ENCODE peak calls at places on chromosomes 13 and 19, in nine cellular contexts. One of them, this sample, is unnamed.

GRCh38 chr19:43624933-43625332 is 5.5 kb upstream of the ZNF428 start:
- DNase-seq in vagina: no peak
- DNase-seq in upper lobe of left lung: peak; percentile 66
- DNase-seq in esophagus muscularis mucosa: no peak
- DNase-seq in heart left ventricle: no peak
- DNase-seq in IMR-90: peak; percentile 8
- DNase-seq in uterus: no peak
- DNase-seq in gastrocnemius medialis: no peak
- DNase-seq in stomach: peak; percentile 70
- DNase-seq in this sample: peak; percentile 58

GRCh38 chr13:97975280-97975850 is 21.9 kb downstream of the IPO5 start:
- DNase-seq in IMR-90: no peak
- DNase-seq in esophagus muscularis mucosa: no peak
- DNase-seq in gastrocnemius medialis: no peak
- DNase-seq in uterus: no peak
- DNase-seq in upper lobe of left lung: no peak
- DNase-seq in heart left ventricle: no peak
- DNase-seq in vagina: no peak
- DNase-seq in stomach: no peak
- DNase-seq in this sample: no peak

GRCh38 chr13:72562686-72563085 is 164.7 kb downstream of the MZT1 start:
- DNase-seq in gastrocnemius medialis: no peak
- DNase-seq in upper lobe of left lung: no peak
- DNase-seq in heart left ventricle: no peak
- DNase-seq in uterus: no peak
- DNase-seq in esophagus muscularis mucosa: no peak
- DNase-seq in vagina: no peak
- DNase-seq in IMR-90: no peak
- DNase-seq in stomach: no peak
- DNase-seq in this sample: no peak

GRCh38 chr19:16522559-16523377 is 19.5 kb downstream of the CHERP start:
- DNase-seq in stomach: no peak
- DNase-seq in upper lobe of left lung: no peak
- DNase-seq in heart left ventricle: no peak
- DNase-seq in esophagus muscularis mucosa: no peak
- DNase-seq in uterus: no peak
- DNase-seq in vagina: no peak
- DNase-seq in gastrocnemius medialis: no peak
- DNase-seq in IMR-90: no peak
- DNase-seq in this sample: no peak

GRCh38 chr13:69092615-69093322 is 1014.9 kb upstream of the ATXN8OS start:
- DNase-seq in upper lobe of left lung: no peak
- DNase-seq in vagina: no peak
- DNase-seq in gastrocnemius medialis: no peak
- DNase-seq in esophagus muscularis mucosa: no peak
- DNase-seq in stomach: no peak
- DNase-seq in uterus: no peak
- DNase-seq in IMR-90: no peak
- DNase-seq in heart left ventricle: no peak
- DNase-seq in this sample: no peak

GRCh38 chr13:31209172-31209818 is 9.5 kb downstream of the B3GLCT start:
- DNase-seq in upper lobe of left lung: no peak
- DNase-seq in stomach: peak; percentile 43
- DNase-seq in vagina: no peak
- DNase-seq in IMR-90: peak; percentile 36
- DNase-seq in heart left ventricle: peak; percentile 86
- DNase-seq in esophagus muscularis mucosa: peak; percentile 92
- DNase-seq in uterus: peak; percentile 69
- DNase-seq in gastrocnemius medialis: peak; percentile 17
- DNase-seq in this sample: peak; percentile 18

GRCh38 chr19:3146677-3147100 is 10.9 kb downstream of the GNA15 start:
- DNase-seq in gastrocnemius medialis: no peak
- DNase-seq in uterus: no peak
- DNase-seq in upper lobe of left lung: peak; percentile 62
- DNase-seq in heart left ventricle: no peak
- DNase-seq in stomach: no peak
- DNase-seq in IMR-90: no peak
- DNase-seq in vagina: no peak
- DNase-seq in esophagus muscularis mucosa: no peak
- DNase-seq in this sample: no peak

GRCh38 chr19:54502518-54503048 is at the start of gene LAIR2:
- DNase-seq in upper lobe of left lung: no peak
- DNase-seq in heart left ventricle: no peak
- DNase-seq in esophagus muscularis mucosa: no peak
- DNase-seq in vagina: no peak
- DNase-seq in uterus: no peak
- DNase-seq in IMR-90: no peak
- DNase-seq in stomach: no peak
- DNase-seq in gastrocnemius medialis: no peak
- DNase-seq in this sample: no peak

GRCh38 chr13:77928909-77929308 is 10.3 kb upstream of the EDNRB start:
- DNase-seq in IMR-90: no peak
- DNase-seq in stomach: no peak
- DNase-seq in upper lobe of left lung: no peak
- DNase-seq in gastrocnemius medialis: no peak
- DNase-seq in esophagus muscularis mucosa: no peak
- DNase-seq in vagina: no peak
- DNase-seq in heart left ventricle: no peak
- DNase-seq in uterus: no peak
- DNase-seq in this sample: no peak

GRCh38 chr13:99721606-99722384 is 220.5 kb downstream of the TM9SF2 start:
- DNase-seq in vagina: no peak
- DNase-seq in heart left ventricle: no peak
- DNase-seq in stomach: no peak
- DNase-seq in gastrocnemius medialis: no peak
- DNase-seq in esophagus muscularis mucosa: no peak
- DNase-seq in uterus: no peak
- DNase-seq in upper lobe of left lung: no peak
- DNase-seq in IMR-90: no peak
- DNase-seq in this sample: no peak

GRCh38 chr13:48437381-48437780 is 24.5 kb upstream of the LPAR6 start:
- DNase-seq in esophagus muscularis mucosa: no peak
- DNase-seq in gastrocnemius medialis: no peak
- DNase-seq in stomach: peak; percentile 67
- DNase-seq in upper lobe of left lung: no peak
- DNase-seq in IMR-90: peak; percentile 45
- DNase-seq in heart left ventricle: peak; percentile 78
- DNase-seq in vagina: no peak
- DNase-seq in uterus: peak; percentile 50
- DNase-seq in this sample: no peak

GRCh38 chr19:55641376-55642152 is 762 bp downstream of the ZNF580 start:
- DNase-seq in uterus: no peak
- DNase-seq in IMR-90: peak; percentile 18
- DNase-seq in stomach: no peak
- DNase-seq in gastrocnemius medialis: no peak
- DNase-seq in vagina: no peak
- DNase-seq in heart left ventricle: no peak
- DNase-seq in esophagus muscularis mucosa: no peak
- DNase-seq in upper lobe of left lung: no peak
- DNase-seq in this sample: no peak

GRCh38 chr19:55638864-55639359 is 1.9 kb upstream of the ZNF580 start:
- DNase-seq in uterus: no peak
- DNase-seq in stomach: no peak
- DNase-seq in esophagus muscularis mucosa: no peak
- DNase-seq in upper lobe of left lung: no peak
- DNase-seq in vagina: no peak
- DNase-seq in gastrocnemius medialis: no peak
- DNase-seq in IMR-90: peak; percentile 21
- DNase-seq in heart left ventricle: no peak
- DNase-seq in this sample: no peak

GRCh38 chr19:55642153-55643002 is 1.1 kb upstream of the ZNF581 start:
- DNase-seq in heart left ventricle: no peak
- DNase-seq in gastrocnemius medialis: no peak
- DNase-seq in IMR-90: no peak
- DNase-seq in uterus: no peak
- DNase-seq in esophagus muscularis mucosa: no peak
- DNase-seq in stomach: peak; percentile 39
- DNase-seq in vagina: no peak
- DNase-seq in upper lobe of left lung: no peak
- DNase-seq in this sample: no peak

GRCh38 chr19:55640043-55640576 is 692 bp upstream of the ZNF580 start:
- DNase-seq in uterus: no peak
- DNase-seq in stomach: peak; percentile 71
- DNase-seq in gastrocnemius medialis: peak; percentile 33
- DNase-seq in esophagus muscularis mucosa: no peak
- DNase-seq in IMR-90: peak; percentile 68
- DNase-seq in upper lobe of left lung: peak; percentile 78
- DNase-seq in heart left ventricle: peak; percentile 69
- DNase-seq in vagina: no peak
- DNase-seq in this sample: no peak

DNA sequence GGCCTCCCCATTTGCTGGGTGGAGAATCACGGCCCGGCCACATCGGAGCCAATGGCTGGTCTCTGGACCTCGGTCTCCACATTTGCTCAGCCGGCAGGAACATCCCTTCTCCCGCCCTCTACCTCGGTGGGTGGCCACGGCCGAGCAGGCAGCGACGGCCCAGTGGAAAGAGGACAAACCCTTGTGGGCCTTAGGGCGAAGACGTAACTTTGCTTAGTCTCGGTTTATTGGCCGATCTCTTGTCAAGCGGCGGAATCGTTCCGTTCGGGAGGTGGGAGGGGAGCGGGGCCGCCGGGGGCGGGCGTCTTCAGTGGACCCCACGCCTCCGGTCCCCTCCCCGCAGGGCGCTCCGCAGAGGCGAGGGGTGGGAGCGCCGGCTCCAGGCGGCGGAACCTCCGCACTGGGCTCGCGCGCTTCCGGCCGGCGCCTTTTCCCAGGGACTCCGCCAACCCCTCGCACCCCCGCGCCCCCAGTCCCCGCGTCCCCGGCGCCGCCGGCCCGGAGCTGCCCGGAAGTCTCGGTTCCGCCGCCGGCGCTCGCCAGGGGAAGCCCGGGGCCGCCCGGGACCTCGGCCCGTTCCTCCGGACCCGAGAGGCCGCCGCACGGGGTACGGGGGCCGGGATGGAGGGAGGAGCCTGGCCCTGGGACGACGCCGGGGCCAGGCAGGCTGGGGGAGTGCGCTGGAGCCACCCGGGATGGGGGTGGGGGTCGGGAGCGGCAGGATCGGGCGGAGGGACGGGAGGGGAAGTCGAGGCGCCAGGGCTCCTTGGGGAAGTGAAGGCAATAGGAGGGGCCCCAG is at the start of gene ZNF580:
- DNase-seq in upper lobe of left lung: peak; percentile 53
- DNase-seq in uterus: no peak
- DNase-seq in gastrocnemius medialis: no peak
- DNase-seq in heart left ventricle: peak; percentile 73
- DNase-seq in vagina: no peak
- DNase-seq in IMR-90: peak; percentile 78
- DNase-seq in stomach: peak; percentile 63
- DNase-seq in esophagus muscularis mucosa: no peak
- DNase-seq in this sample: peak; percentile 63
- H3K27ac ChIP-seq in upper lobe of left lung: peak within 1 kb of the TSS; percentile 94
- H3K27ac ChIP-seq in uterus: peak within 1 kb of the TSS; percentile 88
- H3K27ac ChIP-seq in gastrocnemius medialis: peak within 1 kb of the TSS; percentile 98
- H3K27ac ChIP-seq in heart left ventricle: peak within 1 kb of the TSS; percentile 93
- H3K27ac ChIP-seq in vagina: peak within 1 kb of the TSS; percentile 97
- H3K27ac ChIP-seq in IMR-90: peak within 1 kb of the TSS; percentile 76
- H3K27ac ChIP-seq in stomach: peak within 1 kb of the TSS; percentile 95
- H3K27ac ChIP-seq in esophagus muscularis mucosa: peak within 1 kb of the TSS; percentile 94
- H3K27ac ChIP-seq in this sample: peak within 1 kb of the TSS; percentile 94

GRCh38 chr19:41734156-41734555 is 21.2 kb upstream of the CEACAM6 start:
- DNase-seq in IMR-90: no peak
- DNase-seq in stomach: no peak
- DNase-seq in vagina: no peak
- DNase-seq in upper lobe of left lung: no peak
- DNase-seq in heart left ventricle: no peak
- DNase-seq in gastrocnemius medialis: no peak
- DNase-seq in uterus: no peak
- DNase-seq in esophagus muscularis mucosa: no peak
- DNase-seq in this sample: no peak
- TF ChIP-seq POLR2A in IMR-90: no peak
- TF ChIP-seq POLR2A in stomach: no peak
- TF ChIP-seq POLR2A in vagina: no peak
- TF ChIP-seq POLR2A in upper lobe of left lung: no peak
- TF ChIP-seq POLR2A in heart left ventricle: no peak
- TF ChIP-seq POLR2A in gastrocnemius medialis: no peak
- TF ChIP-seq POLR2A in uterus: no peak
- TF ChIP-seq POLR2A in esophagus muscularis mucosa: no peak
- TF ChIP-seq POLR2A in this sample: no peak

GRCh38 chr13:52849727-52850395 is 1.4 kb upstream of the PCDH8 start:
- DNase-seq in upper lobe of left lung: no peak
- DNase-seq in heart left ventricle: no peak
- DNase-seq in esophagus muscularis mucosa: no peak
- DNase-seq in uterus: no peak
- DNase-seq in stomach: no peak
- DNase-seq in IMR-90: no peak
- DNase-seq in vagina: no peak
- DNase-seq in gastrocnemius medialis: no peak
- DNase-seq in this sample: no peak
- H3K27me3 ChIP-seq in upper lobe of left lung: peaks cover 58% of the 10 kb centered on the region
- H3K27me3 ChIP-seq in heart left ventricle: peaks cover 92% of the 10 kb centered on the region
- H3K27me3 ChIP-seq in esophagus muscularis mucosa: peaks cover 8% of the 10 kb centered on the region
- H3K27me3 ChIP-seq in uterus: peaks cover 35% of the 10 kb centered on the region
- H3K27me3 ChIP-seq in stomach: peaks cover 33% of the 10 kb centered on the region
- H3K27me3 ChIP-seq in IMR-90: peaks cover 42% of the 10 kb centered on the region
- H3K27me3 ChIP-seq in vagina: peaks cover 11% of the 10 kb centered on the region
- H3K27me3 ChIP-seq in gastrocnemius medialis: peaks cover 63% of the 10 kb centered on the region
- H3K27me3 ChIP-seq in this sample: peaks cover 24% of the 10 kb centered on the region

GRCh38 chr19:10339380-10339960 is at the start of gene ICAM3:
- DNase-seq in gastrocnemius medialis: no peak
- DNase-seq in heart left ventricle: peak; percentile 47
- DNase-seq in upper lobe of left lung: peak; percentile 77
- DNase-seq in uterus: no peak
- DNase-seq in IMR-90: no peak
- DNase-seq in stomach: peak; percentile 36
- DNase-seq in vagina: no peak
- DNase-seq in esophagus muscularis mucosa: no peak
- DNase-seq in this sample: no peak

GRCh38 chr19:10335149-10336053 is 2.1 kb upstream of the RAVER1 start:
- DNase-seq in vagina: no peak
- DNase-seq in heart left ventricle: peak; percentile 53
- DNase-seq in uterus: no peak
- DNase-seq in stomach: no peak
- DNase-seq in esophagus muscularis mucosa: no peak
- DNase-seq in IMR-90: no peak
- DNase-seq in gastrocnemius medialis: no peak
- DNase-seq in upper lobe of left lung: no peak
- DNase-seq in this sample: no peak

GRCh38 chr19:10334340-10335148 is 1.2 kb upstream of the RAVER1 start:
- DNase-seq in heart left ventricle: peak; percentile 97
- DNase-seq in gastrocnemius medialis: peak; percentile 93
- DNase-seq in IMR-90: peak; percentile 93
- DNase-seq in upper lobe of left lung: peak; percentile 97
- DNase-seq in uterus: peak; percentile 97
- DNase-seq in vagina: no peak
- DNase-seq in stomach: peak; percentile 97
- DNase-seq in esophagus muscularis mucosa: peak; percentile 98
- DNase-seq in this sample: peak; percentile 92

GRCh38 chr19:10339977-10340376 is 553 bp upstream of the ICAM3 start:
- DNase-seq in heart left ventricle: no peak
- DNase-seq in IMR-90: no peak
- DNase-seq in vagina: no peak
- DNase-seq in esophagus muscularis mucosa: no peak
- DNase-seq in uterus: no peak
- DNase-seq in upper lobe of left lung: no peak
- DNase-seq in stomach: no peak
- DNase-seq in gastrocnemius medialis: no peak
- DNase-seq in this sample: no peak

DNA sequence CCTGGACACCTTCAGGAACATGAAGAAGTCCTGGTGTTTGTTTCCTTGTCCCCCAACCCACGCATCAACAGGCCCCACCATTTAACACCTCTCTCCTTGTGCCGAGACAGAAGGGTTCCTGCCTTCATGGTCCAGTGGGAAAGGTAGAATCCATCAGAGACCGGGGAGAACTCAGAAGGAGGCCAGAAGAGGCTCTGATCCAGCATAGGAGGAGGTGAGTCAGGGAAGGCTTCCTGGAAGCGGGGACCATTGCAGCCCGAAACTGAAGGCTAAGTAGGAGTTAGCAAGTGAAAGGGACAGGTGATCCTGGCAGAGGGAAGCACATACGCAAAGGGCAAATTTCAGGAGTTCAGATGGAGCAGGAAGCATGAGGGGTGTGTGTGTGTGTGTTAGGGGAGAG is 484 bp downstream of the ICAM3 start:
- DNase-seq in stomach: no peak
- DNase-seq in esophagus muscularis mucosa: no peak
- DNase-seq in IMR-90: no peak
- DNase-seq in heart left ventricle: no peak
- DNase-seq in vagina: no peak
- DNase-seq in gastrocnemius medialis: no peak
- DNase-seq in uterus: no peak
- DNase-seq in upper lobe of left lung: no peak
- DNase-seq in this sample: no peak
- H3K27ac ChIP-seq in stomach: peak overlapping the region; percentile 33
- H3K27ac ChIP-seq in esophagus muscularis mucosa: no peak overlapping the region
- H3K27ac ChIP-seq in IMR-90: no peak overlapping the region
- H3K27ac ChIP-seq in heart left ventricle: no peak overlapping the region
- H3K27ac ChIP-seq in vagina: no peak overlapping the region
- H3K27ac ChIP-seq in gastrocnemius medialis: no peak overlapping the region
- H3K27ac ChIP-seq in uterus: no peak overlapping the region
- H3K27ac ChIP-seq in upper lobe of left lung: peak overlapping the region; percentile 82
- H3K27ac ChIP-seq in this sample: no peak overlapping the region

This sample was measured in breast epithelium.